ENCODE peak calls at places on chromosomes 5 and 9, in ten cellular contexts. D is AG10803, Y is lung, S is tibial nerve, N is LNCaP clone FGC, I is fibroblast of pulmonary artery, M is OCI-LY7, U is WERI-Rb-1, Q is NB4, O is right lobe of liver. G is an unnamed sample.

GRCh38 chr9:19480345-19480744 is 71.5 kb downstream of the ACER2 start:
- DNase-seq in D (no peak), Y (no peak), S (no peak), N (no peak), I (no peak), M (no peak), U (no peak), Q (no peak), O (no peak), G (no peak)

GRCh38 chr9:93517331-93517730 is 59.1 kb upstream of the PHF2 start:
- DNase-seq in D (peak), Y (no peak), S (no peak), N (no peak), I (peak), M (no peak), U (no peak), Q (no peak), O (no peak), G (peak)

GRCh38 chr9:38309324-38310195 is 82.9 kb upstream of the ALDH1B1 start:
- DNase-seq in D (peak), Y (no peak), S (no peak), N (no peak), I (no peak), M (no peak), U (no peak), Q (no peak), O (no peak), G (peak)

GRCh38 chr5:6868170-6868569 is 154.9 kb downstream of the TENT4A start:
- DNase-seq in D (no peak), Y (no peak), S (no peak), N (no peak), I (no peak), M (no peak), U (peak), Q (no peak), O (no peak), G (no peak)

GRCh38 chr5:69450116-69450515 is 35.2 kb downstream of the MARVELD2 start:
- DNase-seq in D (peak), Y (no peak), S (no peak), N (no peak), I (peak), M (no peak), U (no peak), Q (no peak), O (no peak), G (peak)

GRCh38 chr5:19568004-19568403 is 420.0 kb downstream of the CDH18 start:
- DNase-seq in D (no peak), Y (no peak), S (no peak), N (no peak), I (no peak), M (no peak), U (no peak), Q (no peak), O (no peak), G (no peak)

GRCh38 chr5:16737620-16738364 is 121.0 kb upstream of the RETREG1 start:
- DNase-seq in D (no peak), Y (no peak), S (no peak), N (no peak), I (no peak), M (no peak), U (peak), Q (no peak), O (no peak), G (no peak)

GRCh38 chr9:106878943-106879916 is 16.3 kb downstream of the ZNF462 start:
- DNase-seq in D (peak), Y (peak), S (peak), N (peak), I (peak), M (no peak), U (no peak), Q (no peak), O (peak), G (peak)

GRCh38 chr5:80961376-80962281 is 1.5 kb downstream of the RASGRF2 start:
- DNase-seq in D (no peak), Y (no peak), S (no peak), N (peak), I (no peak), M (no peak), U (no peak), Q (peak), O (no peak), G (no peak)

GRCh38 chr5:9621379-9621903 is 8.7 kb downstream of the TAS2R1 start:
- DNase-seq in D (peak), Y (no peak), S (no peak), N (no peak), I (peak), M (no peak), U (no peak), Q (no peak), O (no peak), G (peak)
- H3K4me3 ChIP-seq in D (no peak), Y (no peak), S (no peak), N (no peak), I (no peak), M (no peak), U (no peak), Q (no peak), O (no peak), G (no peak)

GRCh38 chr9:114735732-114736131 is 53.7 kb upstream of the TEX48 start:
- DNase-seq in D (peak), Y (no peak), S (no peak), N (no peak), I (peak), M (no peak), U (no peak), Q (no peak), O (no peak), G (no peak)
- TF ChIP-seq CTCF in D (no peak), Y (no peak), S (no peak), N (no peak), I (no peak), M (no peak), U (no peak), Q (no peak), O (no peak), G (no peak)

DNA sequence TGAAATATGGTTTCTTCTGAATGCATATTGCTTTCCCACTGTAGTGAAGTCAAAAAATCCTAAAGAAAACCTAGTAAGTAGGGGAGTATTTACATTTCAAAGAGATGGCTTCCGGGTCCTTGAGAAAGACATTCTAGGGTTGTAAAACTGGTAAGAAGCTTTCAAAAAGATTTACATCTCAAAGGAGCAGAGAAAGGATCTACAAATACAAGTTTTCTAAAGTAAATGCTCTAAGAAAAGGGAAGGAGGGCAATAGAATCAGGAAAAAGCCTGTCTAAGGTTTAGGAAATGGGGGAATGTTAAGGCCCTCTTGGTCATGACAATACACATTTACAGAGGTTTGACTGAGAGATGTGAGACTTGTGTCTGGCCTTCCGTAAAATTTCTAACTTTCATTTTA is 16.7 kb upstream of the TRPC7 start:
- DNase-seq in D (no peak), Y (no peak), S (no peak), N (no peak), I (no peak), M (no peak), U (no peak), Q (no peak), O (no peak), G (no peak)
- H3K4me3 ChIP-seq in D (no peak), Y (no peak), S (no peak), N (no peak), I (no peak), M (no peak), U (no peak), Q (no peak), O (no peak), G (no peak)

GRCh38 chr5:169831331-169831730 is 149.0 kb downstream of the INSYN2B start:
- DNase-seq in D (peak), Y (no peak), S (no peak), N (no peak), I (no peak), M (no peak), U (no peak), Q (no peak), O (no peak), G (no peak)

GRCh38 chr5:169832236-169832635 is 148.1 kb downstream of the INSYN2B start:
- DNase-seq in D (no peak), Y (no peak), S (no peak), N (no peak), I (no peak), M (no peak), U (no peak), Q (peak), O (no peak), G (no peak)

GRCh38 chr5:169826618-169827017 is 153.7 kb downstream of the INSYN2B start:
- DNase-seq in D (no peak), Y (no peak), S (no peak), N (no peak), I (peak), M (no peak), U (no peak), Q (peak), O (no peak), G (no peak)

GRCh38 chr5:169827769-169828168 is 152.5 kb downstream of the INSYN2B start:
- DNase-seq in D (peak), Y (no peak), S (no peak), N (no peak), I (peak), M (no peak), U (no peak), Q (no peak), O (no peak), G (no peak)

DNA sequence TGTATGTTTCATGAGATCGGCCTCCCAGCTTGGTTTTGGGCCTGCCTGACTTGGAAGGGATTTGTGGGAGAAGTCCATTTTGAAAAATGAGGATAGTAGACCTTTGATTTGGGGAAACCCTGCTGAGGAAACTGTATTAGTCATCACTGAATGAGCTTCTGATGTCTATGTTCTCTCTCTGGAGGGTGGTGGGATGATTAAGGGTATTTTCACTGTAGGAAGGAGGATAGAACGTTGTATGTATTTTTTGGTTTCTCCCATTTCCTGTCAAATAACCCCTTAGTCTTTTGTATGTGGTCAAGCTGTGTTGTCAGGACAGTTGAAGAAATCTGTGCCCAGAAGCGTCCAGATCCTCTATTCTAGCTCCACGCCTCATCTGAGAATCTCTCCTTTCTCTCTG is 151.9 kb downstream of the INSYN2B start:
- DNase-seq in D (no peak), Y (no peak), S (no peak), N (no peak), I (no peak), M (no peak), U (no peak), Q (no peak), O (no peak), G (no peak)
- TF ChIP-seq CTCF in D (no peak), Y (no peak), S (no peak), N (no peak), I (no peak), M (no peak), U (no peak), Q (no peak), O (no peak), G (no peak)

GRCh38 chr9:14992516-14992915 is 82.3 kb upstream of the FREM1 start:
- DNase-seq in D (peak), Y (no peak), S (no peak), N (no peak), I (no peak), M (no peak), U (no peak), Q (peak), O (no peak), G (peak)

GRCh38 chr9:14993891-14994554 is 83.8 kb upstream of the FREM1 start:
- DNase-seq in D (no peak), Y (no peak), S (no peak), N (no peak), I (no peak), M (no peak), U (no peak), Q (no peak), O (no peak), G (no peak)

GRCh38 chr9:14992025-14992424 is 81.8 kb upstream of the FREM1 start:
- DNase-seq in D (peak), Y (no peak), S (no peak), N (no peak), I (no peak), M (no peak), U (no peak), Q (peak), O (no peak), G (peak)

GRCh38 chr9:14994738-14995137 is 84.5 kb upstream of the FREM1 start:
- DNase-seq in D (no peak), Y (no peak), S (no peak), N (no peak), I (no peak), M (no peak), U (no peak), Q (peak), O (no peak), G (no peak)

GRCh38 chr9:14993061-14993800 is 83.0 kb upstream of the FREM1 start:
- DNase-seq in D (peak), Y (peak), S (peak), N (no peak), I (peak), M (no peak), U (peak), Q (no peak), O (peak), G (peak)
- H3K4me3 ChIP-seq in D (peak), Y (peak), S (peak), N (no peak), I (peak), M (no peak), U (peak), Q (no peak), O (peak), G (peak)

DNA sequence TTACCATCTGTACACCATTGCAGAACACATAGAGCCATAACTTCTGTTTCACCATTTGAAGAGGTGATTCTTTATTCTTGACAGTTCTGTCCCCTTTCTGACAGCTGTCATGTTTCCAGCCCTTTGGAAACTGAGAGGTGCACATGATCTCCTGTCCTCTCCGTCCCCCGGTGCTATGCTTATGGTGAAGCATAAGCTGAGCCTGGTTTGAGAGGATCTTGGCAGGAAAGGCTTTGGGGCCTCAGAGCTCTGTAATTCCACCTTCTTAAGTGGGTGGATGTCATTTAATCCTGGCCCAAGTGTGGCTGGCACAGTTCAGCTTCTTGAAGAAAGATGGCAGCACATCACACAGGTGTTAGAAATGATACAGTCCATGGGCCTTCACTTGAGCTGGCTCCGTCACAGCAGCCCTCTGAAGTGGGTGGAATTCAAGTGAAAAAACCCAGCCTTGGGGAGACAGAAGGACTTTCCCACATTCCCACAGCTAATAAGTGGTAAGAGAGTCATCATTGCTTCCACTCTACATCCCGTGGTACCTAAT is 30.7 kb upstream of the GRPEL2 start:
- DNase-seq in D (no peak), Y (no peak), S (no peak), N (no peak), I (no peak), M (peak), U (peak), Q (no peak), O (no peak), G (no peak)
- TF ChIP-seq CTCF in D (no peak), Y (no peak), S (no peak), N (no peak), I (no peak), M (peak), U (peak), Q (no peak), O (no peak), G (no peak)

GRCh38 chr5:34053571-34054271 is 10.7 kb upstream of the C1QTNF3 start:
- DNase-seq in D (no peak), Y (no peak), S (no peak), N (no peak), I (no peak), M (no peak), U (peak), Q (no peak), O (no peak), G (no peak)
- H3K4me3 ChIP-seq in D (no peak), Y (no peak), S (no peak), N (no peak), I (no peak), M (no peak), U (no peak), Q (no peak), O (no peak), G (no peak)

G was measured in fibroblast of the aortic adventitia.